ENCODE peak calls at places on chromosomes 4 and X, in nine cellular contexts. U, J, W, Y, I, E, T, K and V are unnamed samples.

GRCh38 chr4:4462970-4463369 is 76.1 kb downstream of the NSG1 start:
- DNase-seq in Y (no peak), K (no peak), T (no peak), J (no peak), U (no peak), I (no peak), W (no peak), E (no peak), V (no peak)

GRCh38 chrX:132652871-132653270 is 164.0 kb upstream of the MBNL3 start:
- DNase-seq in W (no peak), J (no peak), E (no peak), T (no peak), Y (no peak), K (no peak), U (no peak), I (no peak), V (no peak)

GRCh38 chr4:108080752-108081151 is 88.0 kb downstream of the LEF1 start:
- DNase-seq in T (no peak), U (no peak), J (no peak), K (no peak), Y (no peak), I (no peak), E (no peak), W (no peak), V (no peak)

GRCh38 chrX:12349201-12349600 is 210.9 kb downstream of the FRMPD4 start:
- DNase-seq in U (no peak), W (no peak), K (no peak), T (no peak), E (no peak), I (no peak), Y (no peak), J (no peak), V (no peak)

GRCh38 chr4:142984871-142985585 is 138.9 kb upstream of the INPP4B start:
- DNase-seq in Y (no peak), K (no peak), E (no peak), T (no peak), U (peak; percentile 39), W (peak; percentile 55), J (no peak), I (no peak), V (no peak)

GRCh38 chr4:112266823-112267222 is 18.9 kb downstream of the TIFA start:
- DNase-seq in U (no peak), T (no peak), E (peak; percentile 41), J (no peak), I (no peak), Y (no peak), W (peak; percentile 33), K (no peak), V (no peak)

GRCh38 chr4:84531689-84532088 is 32.6 kb upstream of the NKX6-1 start:
- DNase-seq in E (no peak), I (no peak), K (no peak), W (peak; percentile 43), T (no peak), J (no peak), U (no peak), Y (no peak), V (no peak)

GRCh38 chr4:134627386-134627785 is 425.8 kb upstream of the PABPC4L start:
- DNase-seq in K (no peak), W (no peak), T (no peak), Y (no peak), I (no peak), J (no peak), E (no peak), U (no peak), V (no peak)

GRCh38 chr4:113384600-113384999 is 335.1 kb downstream of the ANK2 start:
- DNase-seq in E (no peak), I (no peak), U (no peak), K (no peak), W (peak; percentile 65), Y (no peak), T (no peak), J (no peak), V (no peak)

GRCh38 chrX:132017431-132018185 is 5.5 kb upstream of the STK26 start:
- DNase-seq in K (no peak), J (no peak), E (no peak), T (no peak), W (no peak), I (no peak), Y (no peak), U (no peak), V (no peak)

GRCh38 chr4:38411092-38411491 is 252.9 kb upstream of the KLF3 start:
- DNase-seq in T (no peak), K (no peak), Y (no peak), W (no peak), I (no peak), J (no peak), E (peak; percentile 48), U (no peak), V (peak; percentile 60)

GRCh38 chr4:56506110-56506705 is 617 bp downstream of the ARL9 start:
- DNase-seq in W (no peak), U (no peak), E (no peak), T (no peak), Y (no peak), J (no peak), I (no peak), K (no peak), V (peak; percentile 23)

GRCh38 chr4:2574863-2575262 is 38.4 kb downstream of the FAM193A start:
- DNase-seq in Y (no peak), K (no peak), T (no peak), I (peak; percentile 59), E (no peak), W (no peak), J (no peak), U (no peak), V (no peak)

GRCh38 chrX:113522814-113523213 is 682.2 kb upstream of the AMOT start:
- DNase-seq in U (no peak), Y (no peak), T (no peak), E (no peak), K (no peak), W (no peak), I (no peak), J (no peak), V (peak; percentile 10)

GRCh38 chrX:141936080-141936479 is 32.4 kb downstream of the MAGEC1 start:
- DNase-seq in J (no peak), K (no peak), Y (no peak), I (no peak), T (no peak), W (peak; percentile 36), E (peak; percentile 24), U (no peak), V (no peak)

GRCh38 chr4:184198190-184198589 is 19.5 kb downstream of the ENPP6 start:
- DNase-seq in I (no peak), Y (no peak), J (no peak), W (no peak), U (no peak), E (no peak), K (no peak), T (no peak), V (no peak)

GRCh38 chr4:103902730-103903129 is 182.9 kb upstream of the TACR3 start:
- DNase-seq in U (no peak), T (no peak), J (no peak), W (no peak), Y (no peak), K (no peak), E (no peak), I (no peak), V (no peak)

GRCh38 chr4:84279678-84280077 is 219.4 kb downstream of the NKX6-1 start:
- DNase-seq in Y (no peak), W (peak; percentile 20), I (no peak), E (no peak), K (no peak), U (no peak), T (no peak), J (no peak), V (no peak)

GRCh38 chr4:155173371-155173770 is 35.1 kb upstream of the NPY2R start:
- DNase-seq in I (no peak), U (no peak), W (peak; percentile 42), T (no peak), E (no peak), K (no peak), J (no peak), Y (no peak), V (no peak)

GRCh38 chr4:6250235-6250983 is 19.2 kb upstream of the WFS1 start:
- DNase-seq in I (no peak), T (no peak), U (peak; percentile 40), W (peak; percentile 74), Y (peak; percentile 24), J (no peak), K (peak; percentile 46), E (peak; percentile 75), V (peak; percentile 82)

GRCh38 chr4:72951147-72951546 is 118.4 kb downstream of the COX18 start:
- DNase-seq in U (no peak), W (no peak), J (no peak), E (no peak), K (no peak), Y (no peak), T (no peak), I (no peak), V (no peak)
- TF ChIP-seq CTCF in U (no peak), W (no peak), J (no peak), E (no peak), K (peak; percentile 47), Y (peak; percentile 46), T (no peak), I (no peak), V (no peak)

DNA sequence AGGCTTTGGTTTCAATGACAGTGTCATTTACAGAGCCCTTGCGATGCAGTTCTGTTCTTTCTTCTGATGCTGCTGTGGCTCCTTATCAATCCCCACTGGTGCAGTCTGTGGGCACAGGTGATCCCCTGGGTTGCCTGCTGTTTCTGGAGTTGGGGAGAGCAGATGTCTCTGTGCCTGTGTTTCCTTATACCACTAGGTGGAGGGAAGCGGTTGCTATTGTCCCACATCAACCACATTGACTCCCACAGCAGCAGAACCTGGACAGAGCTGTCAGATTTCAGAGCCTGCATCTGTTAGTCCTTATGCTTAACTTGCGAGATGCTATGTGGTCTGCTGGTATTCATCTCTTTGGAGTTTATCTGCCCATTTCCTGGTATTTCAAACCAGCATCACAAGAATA is 57.7 kb downstream of the NEIL3 start:
- DNase-seq in E (no peak), Y (peak; percentile 6), W (peak; percentile 13), I (no peak), U (peak; percentile 32), J (no peak), K (no peak), T (no peak), V (no peak)
- TF ChIP-seq CTCF in E (no peak), Y (peak; percentile 52), W (no peak), I (no peak), U (no peak), J (no peak), K (peak; percentile 33), T (no peak), V (no peak)

DNA sequence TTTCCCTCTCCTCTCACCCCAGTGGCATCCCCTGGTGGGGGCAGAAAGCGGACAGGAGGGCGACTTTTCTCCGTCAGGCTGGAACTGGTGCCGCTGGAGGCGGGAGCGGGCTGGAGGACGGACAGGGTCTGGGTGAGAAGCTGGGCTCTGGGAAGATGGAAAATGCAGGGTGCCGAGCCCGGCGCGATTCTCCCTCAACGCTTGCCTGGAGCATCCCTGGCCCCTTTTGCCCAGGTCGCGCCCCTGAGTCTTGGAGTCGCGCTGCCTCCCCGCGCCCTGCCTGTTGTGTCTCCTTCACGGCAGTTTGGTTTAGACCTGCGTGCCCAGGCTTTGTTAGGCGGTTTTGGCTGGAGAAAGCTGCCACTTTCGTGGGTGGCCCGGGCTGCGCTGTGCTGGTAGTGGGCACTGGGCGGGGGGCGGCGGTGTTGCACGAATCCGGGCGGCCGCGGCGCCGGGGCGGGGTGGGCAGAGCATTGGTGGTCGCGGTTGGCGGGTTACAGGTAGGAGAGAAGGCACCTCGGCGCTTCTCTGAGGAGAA is 2.0 kb downstream of the ADGRL3 start:
- DNase-seq in Y (no peak), U (peak; percentile 2), W (peak; percentile 32), K (peak; percentile 15), J (no peak), E (no peak), T (no peak), I (peak; percentile 38), V (peak; percentile 22)
- TF ChIP-seq CTCF in Y (no peak), U (no peak), W (no peak), K (peak; percentile 9), J (no peak), E (no peak), T (no peak), I (no peak), V (no peak)

GRCh38 chrX:107542500-107542899 is 85.8 kb upstream of the PRPS1 start:
- DNase-seq in I (no peak), Y (no peak), W (peak; percentile 22), T (no peak), E (no peak), J (no peak), U (peak; percentile 54), K (peak; percentile 2), V (no peak)
- TF ChIP-seq CTCF in I (no peak), Y (peak; percentile 31), W (no peak), T (no peak), E (peak; percentile 27), J (no peak), U (no peak), K (peak; percentile 46), V (no peak)